ENCODE peak calls at places on chromosomes 1 and 21, in eight cellular contexts. G is ovary, F is brain microvascular endothelial cell, U is tibial nerve, S is mucosa of descending colon, I is AG04450, V is fibroblast of mammary gland, A is uterus. W is an unnamed sample.

GRCh38 chr21:25639167-25639921 is at the start of gene JAM2:
- DNase-seq in G (peak), F (no peak), U (peak), S (peak), I (no peak), V (no peak), A (peak), W (no peak)

GRCh38 chr21:27648560-27648959 is 681.7 kb upstream of the ADAMTS5 start:
- DNase-seq in G (no peak), F (peak), U (no peak), S (no peak), I (peak), V (peak), A (no peak), W (peak)

GRCh38 chr1:61588736-61589381 is 136.1 kb downstream of the TM2D1 start:
- DNase-seq in G (no peak), F (peak), U (no peak), S (no peak), I (peak), V (peak), A (peak), W (no peak)

GRCh38 chr1:18100493-18101063 is 7.0 kb upstream of the IGSF21 start:
- DNase-seq in G (no peak), F (peak), U (peak), S (no peak), I (peak), V (peak), A (no peak), W (peak)

GRCh38 chr1:215567491-215568286 is 585 bp downstream of the KCTD3 start:
- DNase-seq in G (peak), F (peak), U (no peak), S (peak), I (no peak), V (peak), A (peak), W (no peak)

GRCh38 chr1:16402742-16403141 is 34.5 kb downstream of the SPATA21 start:
- DNase-seq in G (no peak), F (no peak), U (no peak), S (no peak), I (no peak), V (peak), A (no peak), W (no peak)

GRCh38 chr1:228172591-228173527 is 7.3 kb downstream of the IBA57 start:
- DNase-seq in G (no peak), F (no peak), U (no peak), S (no peak), I (no peak), V (no peak), A (no peak), W (no peak)

GRCh38 chr1:8061673-8062386 is 35.7 kb upstream of the ERRFI1 start:
- DNase-seq in G (no peak), F (peak), U (no peak), S (no peak), I (no peak), V (peak), A (no peak), W (no peak)

GRCh38 chr1:59730302-59730701 is 84.4 kb upstream of the HOOK1 start:
- DNase-seq in G (no peak), F (peak), U (no peak), S (no peak), I (peak), V (peak), A (no peak), W (peak)

GRCh38 chr21:36499578-36500471 is 19.9 kb upstream of the CLDN14 start:
- DNase-seq in G (no peak), F (peak), U (no peak), S (peak), I (no peak), V (peak), A (no peak), W (peak)

GRCh38 chr1:170881268-170882265 is 53.8 kb upstream of the MROH9 start:
- DNase-seq in G (no peak), F (peak), U (no peak), S (no peak), I (no peak), V (peak), A (peak), W (peak)

DNA sequence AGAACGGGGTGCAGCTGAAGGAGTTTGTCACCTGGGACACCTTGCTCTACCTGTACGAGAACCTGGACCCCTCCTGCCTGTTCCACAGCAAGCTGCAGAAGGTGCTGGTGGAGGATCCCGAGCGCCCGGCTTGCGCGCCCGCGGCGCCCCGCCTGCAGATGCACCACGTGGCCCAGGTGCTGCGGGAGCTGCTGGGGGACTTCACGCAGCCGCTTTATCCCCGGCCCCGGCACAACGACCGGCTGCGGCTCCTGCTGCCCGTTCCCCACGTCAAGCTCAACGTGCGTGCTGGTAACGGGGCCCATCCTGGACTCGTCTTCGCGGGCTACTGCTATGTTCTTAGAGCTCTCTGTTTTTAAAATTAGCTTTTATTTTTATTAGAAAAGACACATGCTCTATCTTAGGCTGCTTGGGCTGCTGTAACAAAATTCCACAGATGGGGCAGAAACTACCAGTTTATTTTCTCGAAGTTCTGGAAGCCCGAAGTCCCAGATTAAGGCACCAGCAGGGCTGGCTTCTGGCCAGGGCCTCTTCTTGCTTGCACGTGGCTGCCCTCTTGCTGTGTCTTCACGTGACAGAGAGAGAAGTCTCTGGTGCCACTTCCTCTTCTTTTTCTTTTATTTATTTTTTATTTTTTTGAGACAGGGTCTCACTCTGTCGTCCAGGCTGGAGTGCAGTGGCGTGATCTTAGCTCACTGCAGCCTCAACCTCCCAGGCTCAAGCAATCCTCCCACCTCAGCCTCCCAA is 38.1 kb downstream of the TRPM2 start:
- DNase-seq in G (no peak), F (no peak), U (peak), S (no peak), I (no peak), V (no peak), A (no peak), W (no peak)
- H3K4me3 ChIP-seq in G (no peak), F (no peak), U (no peak), S (no peak), I (no peak), V (no peak), A (no peak), W (no peak)

GRCh38 chr1:69595486-69595885 is 27.8 kb downstream of the LRRC7 start:
- DNase-seq in G (no peak), F (no peak), U (no peak), S (no peak), I (no peak), V (no peak), A (no peak), W (no peak)

GRCh38 chr1:69585666-69586065 is 17.9 kb downstream of the LRRC7 start:
- DNase-seq in G (no peak), F (no peak), U (no peak), S (no peak), I (no peak), V (no peak), A (no peak), W (no peak)

GRCh38 chr1:69589799-69590198 is 22.1 kb downstream of the LRRC7 start:
- DNase-seq in G (no peak), F (no peak), U (no peak), S (no peak), I (no peak), V (no peak), A (no peak), W (no peak)
- TF ChIP-seq CTCF in G (no peak), F (no peak), U (no peak), S (no peak), I (no peak), V (no peak), A (no peak), W (no peak)

GRCh38 chr1:92975551-92976232 is 14.4 kb upstream of the DIPK1A start:
- DNase-seq in G (no peak), F (no peak), U (no peak), S (no peak), I (no peak), V (no peak), A (no peak), W (no peak)
- H3K4me3 ChIP-seq in G (no peak), F (no peak), U (no peak), S (no peak), I (no peak), V (no peak), A (no peak), W (no peak)

GRCh38 chr1:4585216-4585615 is 69.2 kb upstream of the AJAP1 start:
- DNase-seq in G (no peak), F (no peak), U (no peak), S (no peak), I (no peak), V (no peak), A (no peak), W (no peak)
- TF ChIP-seq CTCF in G (no peak), F (peak), U (peak), S (peak), I (no peak), V (peak), A (no peak), W (no peak)

DNA sequence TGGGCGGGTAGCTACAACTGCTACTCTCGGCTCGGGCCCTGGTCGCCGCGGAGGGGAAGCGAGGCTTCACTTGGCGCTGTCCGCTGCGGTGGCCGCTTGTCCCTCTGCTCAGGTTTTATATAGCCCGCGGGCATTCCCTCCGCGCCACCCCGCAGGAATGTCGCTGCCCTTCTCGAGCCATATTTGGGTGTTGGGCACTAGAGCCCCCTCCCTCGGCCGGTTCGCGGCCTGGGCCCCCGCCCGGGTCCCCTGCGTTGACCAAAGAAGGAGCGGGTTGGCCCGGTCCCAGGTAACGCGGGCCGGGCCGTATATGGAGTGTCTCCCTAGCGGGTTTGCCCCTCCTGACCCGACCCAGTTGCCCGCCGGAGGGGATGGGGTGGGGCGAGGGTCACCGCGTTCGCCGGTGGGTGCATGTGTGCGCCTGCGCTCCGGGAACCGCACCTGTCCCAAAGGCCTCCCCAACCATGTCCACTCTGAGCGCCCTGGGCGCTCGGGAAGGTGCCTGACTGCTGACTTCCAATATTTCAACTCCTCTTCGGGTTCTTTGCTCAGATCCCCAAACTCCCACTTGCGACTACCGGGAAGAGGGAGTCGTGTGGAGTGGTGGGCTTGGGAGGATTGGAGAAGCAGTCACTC is at the start of gene ACTA1:
- DNase-seq in G (no peak), F (no peak), U (no peak), S (no peak), I (no peak), V (no peak), A (no peak), W (no peak)
- H3K4me3 ChIP-seq in G (no peak), F (no peak), U (no peak), S (no peak), I (no peak), V (no peak), A (no peak), W (no peak)

GRCh38 chr1:43388613-43389012 is 987 bp downstream of the MED8 start:
- DNase-seq in G (no peak), F (no peak), U (no peak), S (no peak), I (no peak), V (no peak), A (no peak), W (no peak)

GRCh38 chr1:43388021-43388575 is 1.5 kb downstream of the MED8 start:
- DNase-seq in G (no peak), F (peak), U (no peak), S (no peak), I (no peak), V (peak), A (no peak), W (no peak)

GRCh38 chr1:43386676-43387075 is 2.9 kb downstream of the MED8 start:
- DNase-seq in G (no peak), F (no peak), U (no peak), S (no peak), I (no peak), V (no peak), A (no peak), W (no peak)

GRCh38 chr1:43392702-43393101 is 3.0 kb downstream of the SZT2 start:
- DNase-seq in G (no peak), F (no peak), U (no peak), S (no peak), I (no peak), V (no peak), A (no peak), W (no peak)

GRCh38 chr1:43389326-43390313 is at the start of the genes MED8 and SZT2:
- DNase-seq in G (peak), F (peak), U (peak), S (peak), I (peak), V (peak), A (peak), W (peak)
- TF ChIP-seq CTCF in G (no peak), F (no peak), U (no peak), S (no peak), I (no peak), V (no peak), A (no peak), W (no peak)

GRCh38 chr21:42670058-42670830 is 16.8 kb downstream of the PDE9A start:
- DNase-seq in G (no peak), F (no peak), U (no peak), S (no peak), I (no peak), V (no peak), A (no peak), W (no peak)
- H3K4me3 ChIP-seq in G (no peak), F (no peak), U (no peak), S (no peak), I (no peak), V (no peak), A (no peak), W (no peak)

GRCh38 chr1:37258068-37258467 is 216.3 kb upstream of the ZC3H12A start:
- DNase-seq in G (no peak), F (no peak), U (no peak), S (no peak), I (no peak), V (no peak), A (no peak), W (no peak)

GRCh38 chr1:37257646-37258045 is 216.7 kb upstream of the ZC3H12A start:
- DNase-seq in G (no peak), F (no peak), U (no peak), S (no peak), I (no peak), V (no peak), A (no peak), W (no peak)

GRCh38 chr1:37259019-37259418 is 215.4 kb upstream of the ZC3H12A start:
- DNase-seq in G (no peak), F (no peak), U (no peak), S (no peak), I (no peak), V (no peak), A (no peak), W (no peak)

GRCh38 chr1:37255868-37256267 is 218.5 kb upstream of the ZC3H12A start:
- DNase-seq in G (no peak), F (no peak), U (no peak), S (no peak), I (no peak), V (no peak), A (no peak), W (no peak)

GRCh38 chr1:37255111-37255795 is 219.1 kb upstream of the ZC3H12A start:
- DNase-seq in G (no peak), F (peak), U (no peak), S (no peak), I (no peak), V (no peak), A (no peak), W (no peak)
- TF ChIP-seq CTCF in G (no peak), F (no peak), U (no peak), S (no peak), I (no peak), V (no peak), A (no peak), W (no peak)

GRCh38 chr1:229623225-229623624 is 2.7 kb downstream of the TAF5L start:
- DNase-seq in G (no peak), F (no peak), U (no peak), S (no peak), I (no peak), V (no peak), A (no peak), W (no peak)

GRCh38 chr1:229621663-229622062 is 4.3 kb downstream of the TAF5L start:
- DNase-seq in G (no peak), F (no peak), U (no peak), S (no peak), I (no peak), V (peak), A (no peak), W (no peak)

GRCh38 chr1:229624906-229625871 is 733 bp downstream of the TAF5L start:
- DNase-seq in G (no peak), F (peak), U (no peak), S (peak), I (no peak), V (peak), A (peak), W (no peak)

GRCh38 chr1:229624521-229624905 is 1.4 kb downstream of the TAF5L start:
- DNase-seq in G (no peak), F (no peak), U (no peak), S (no peak), I (no peak), V (no peak), A (no peak), W (no peak)

GRCh38 chr1:229623838-229624237 is 2.1 kb downstream of the TAF5L start:
- DNase-seq in G (no peak), F (no peak), U (no peak), S (no peak), I (no peak), V (no peak), A (no peak), W (no peak)
- H3K4me3 ChIP-seq in G (no peak), F (no peak), U (no peak), S (no peak), I (no peak), V (no peak), A (no peak), W (no peak)

GRCh38 chr1:117648015-117648414 is 42.2 kb downstream of the TENT5C start:
- DNase-seq in G (no peak), F (no peak), U (no peak), S (no peak), I (no peak), V (no peak), A (no peak), W (no peak)
- TF ChIP-seq CTCF in G (no peak), F (no peak), U (no peak), S (no peak), I (no peak), V (no peak), A (no peak), W (no peak)